ENCODE peak calls at places on chromosomes 7 and 10, in seven cellular contexts. I is endodermal cell, S is MM.1S, F is colonic mucosa, P is pancreas, B is adrenal gland, L is dorsolateral prefrontal cortex. U is an unnamed sample.

GRCh38 chr10:44044549-44044948 is 340.3 kb downstream of the CXCL12 start:
- DNase-seq in P (no peak), I (no peak), S (no peak), B (no peak), L (no peak), F (no peak), U (no peak)

GRCh38 chr7:42065942-42066341 is 171.1 kb downstream of the GLI3 start:
- DNase-seq in S (no peak), P (no peak), L (no peak), F (no peak), B (no peak), I (no peak), U (no peak)

GRCh38 chr10:60731134-60731883 is 47.0 kb upstream of the CDK1 start:
- DNase-seq in B (no peak), I (no peak), L (no peak), F (peak), P (no peak), S (peak), U (no peak)

GRCh38 chr7:93307943-93308342 is 75.8 kb downstream of the VPS50 start:
- DNase-seq in L (no peak), B (no peak), I (no peak), S (no peak), F (no peak), P (no peak), U (no peak)

GRCh38 chr7:151895695-151896485 is 19.0 kb upstream of the PRKAG2 start:
- DNase-seq in B (peak), P (no peak), I (peak), F (peak), S (no peak), L (peak), U (peak)

GRCh38 chr10:119368991-119369869 is 161.9 kb downstream of the GRK5 start:
- DNase-seq in L (no peak), S (no peak), F (no peak), I (no peak), P (peak), B (no peak), U (no peak)

GRCh38 chr10:110113670-110114337 is 93.6 kb upstream of the MXI1 start:
- DNase-seq in I (no peak), B (no peak), F (no peak), L (no peak), S (no peak), P (no peak), U (no peak)

GRCh38 chr10:132388901-132389630 is 7.9 kb upstream of the PWWP2B start:
- DNase-seq in I (peak), F (peak), B (peak), L (no peak), P (peak), S (no peak), U (peak)

GRCh38 chr10:13608246-13608853 is 21.6 kb downstream of the PRPF18 start:
- DNase-seq in I (peak), S (no peak), L (no peak), F (no peak), P (no peak), B (no peak), U (no peak)

GRCh38 chr7:31056775-31057346 is 4.8 kb downstream of the ADCYAP1R1 start:
- DNase-seq in L (no peak), F (no peak), B (no peak), P (no peak), S (no peak), I (peak), U (no peak)

GRCh38 chr7:142478479-142479220 is 220.8 kb upstream of the PRSS58 start:
- DNase-seq in P (no peak), B (no peak), I (peak), S (peak), F (peak), L (no peak), U (no peak)

GRCh38 chr7:117802660-117803059 is 70.6 kb downstream of the CTTNBP2 start:
- DNase-seq in P (no peak), B (no peak), I (no peak), F (no peak), L (no peak), S (no peak), U (no peak)

GRCh38 chr7:132142006-132142405 is 434.3 kb downstream of the PLXNA4 start:
- DNase-seq in F (no peak), S (no peak), P (no peak), I (no peak), B (no peak), L (no peak), U (no peak)

DNA sequence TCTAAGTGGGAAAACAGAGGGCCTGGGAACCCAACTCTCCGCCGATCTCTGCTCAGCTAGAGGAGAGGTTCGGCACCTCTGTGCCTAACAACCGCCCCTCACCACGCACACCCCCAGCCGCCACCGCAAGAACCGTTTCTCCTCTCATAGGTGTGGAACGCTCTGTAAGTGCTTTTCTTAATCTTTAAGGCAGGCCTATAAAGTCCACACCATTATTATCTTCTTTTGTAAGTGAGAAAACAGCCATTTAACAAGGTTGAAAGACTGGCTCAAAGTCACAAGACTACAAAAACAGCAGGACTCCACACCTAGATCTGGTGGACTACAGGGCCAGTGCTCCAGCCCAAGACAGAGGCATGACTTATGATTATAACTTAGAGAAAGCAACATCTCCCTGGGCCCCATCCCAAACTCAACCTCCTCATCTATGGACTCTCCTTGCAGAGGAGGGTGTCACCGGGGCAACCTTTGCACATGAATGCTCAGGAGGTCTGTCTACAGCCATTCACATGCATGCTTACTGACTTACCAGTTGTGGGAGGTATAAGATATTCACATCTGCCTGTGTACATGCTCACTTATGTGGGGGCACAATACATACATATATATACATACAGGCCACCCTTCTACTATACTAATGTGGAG is 7.9 kb upstream of the NKX2-3 start:
- DNase-seq in L (no peak), S (no peak), B (no peak), P (no peak), I (peak), F (no peak), U (no peak)
- H3K27ac ChIP-seq in L (no peak), S (no peak), B (no peak), P (no peak), I (no peak), F (peak), U (no peak)

GRCh38 chr7:52691257-52691656 is 344.2 kb upstream of the POM121L12 start:
- DNase-seq in L (no peak), F (no peak), I (no peak), P (no peak), B (no peak), S (no peak), U (no peak)
- H3K27ac ChIP-seq in L (no peak), F (no peak), I (no peak), P (no peak), B (no peak), S (no peak), U (no peak)

GRCh38 chr10:122154034-122154732 is 116.9 kb upstream of the BTBD16 start:
- DNase-seq in L (no peak), I (no peak), B (no peak), P (no peak), F (no peak), S (no peak), U (no peak)
- H3K27ac ChIP-seq in L (peak), I (no peak), B (peak), P (no peak), F (peak), S (no peak), U (no peak)

GRCh38 chr10:30456262-30456661 is 22.3 kb downstream of the MAP3K8 start:
- DNase-seq in F (peak), S (peak), B (no peak), L (no peak), P (no peak), I (no peak), U (no peak)

GRCh38 chr10:30459283-30459682 is 25.3 kb downstream of the MAP3K8 start:
- DNase-seq in I (no peak), S (no peak), L (peak), B (peak), F (peak), P (no peak), U (peak)

GRCh38 chr10:30455816-30456215 is 21.8 kb downstream of the MAP3K8 start:
- DNase-seq in P (no peak), B (no peak), I (no peak), S (peak), L (no peak), F (peak), U (no peak)

GRCh38 chr10:30454744-30455498 is 20.9 kb downstream of the MAP3K8 start:
- DNase-seq in F (peak), I (no peak), P (no peak), L (no peak), S (no peak), B (no peak), U (no peak)

DNA sequence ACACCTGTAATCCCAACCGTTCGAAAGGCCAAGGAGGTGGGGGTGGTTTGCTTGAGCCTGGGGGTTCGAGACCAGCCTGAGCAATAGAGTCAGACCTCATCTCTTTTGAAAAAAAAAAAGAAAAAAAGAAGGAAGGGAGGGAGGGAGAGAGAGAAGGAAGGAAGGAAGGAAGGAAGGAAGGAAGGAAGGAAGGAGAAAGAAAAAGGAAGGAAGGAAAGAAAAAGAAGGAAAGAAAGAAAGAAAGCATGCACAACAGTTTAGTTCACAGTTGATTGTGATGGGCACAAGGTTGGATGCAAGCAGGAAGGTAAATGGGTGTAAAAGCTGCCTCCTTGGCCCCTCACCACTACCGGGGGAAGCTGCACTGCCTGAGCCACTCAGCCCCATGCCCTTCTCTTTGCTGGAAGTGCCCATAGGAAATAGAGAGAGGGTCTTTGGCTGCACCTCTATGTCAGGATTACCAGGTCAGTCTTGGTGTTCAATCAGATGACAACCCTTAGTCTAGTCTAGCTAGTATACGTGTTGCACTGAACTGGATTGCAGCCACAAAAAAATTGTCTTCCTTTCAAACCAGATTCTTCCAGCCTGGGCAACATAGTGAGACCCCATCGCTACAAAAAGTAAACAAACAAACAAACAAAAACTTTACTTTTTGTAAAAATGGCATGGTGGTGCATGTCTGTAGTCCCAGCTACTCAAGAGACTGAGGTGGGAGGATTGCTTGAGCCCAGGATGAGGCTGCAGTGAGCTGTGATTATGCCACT is 20.0 kb downstream of the MAP3K8 start:
- DNase-seq in F (peak), B (no peak), P (no peak), I (no peak), S (no peak), L (no peak), U (no peak)
- H3K27ac ChIP-seq in F (peak), B (peak), P (peak), I (no peak), S (no peak), L (no peak), U (peak)

GRCh38 chr7:102169651-102170416 is 116.8 kb upstream of the SH2B2 start:
- DNase-seq in P (peak), I (no peak), S (no peak), B (no peak), F (no peak), L (no peak), U (no peak)

GRCh38 chr7:102167254-102167653 is 119.4 kb upstream of the SH2B2 start:
- DNase-seq in I (no peak), P (no peak), S (no peak), B (no peak), F (no peak), L (no peak), U (no peak)

GRCh38 chr7:102173669-102174068 is 113.0 kb upstream of the SH2B2 start:
- DNase-seq in L (no peak), S (no peak), P (no peak), I (no peak), F (no peak), B (no peak), U (no peak)

GRCh38 chr7:102175423-102176170 is 111.1 kb upstream of the SH2B2 start:
- DNase-seq in I (no peak), L (peak), S (no peak), F (no peak), P (no peak), B (no peak), U (no peak)

GRCh38 chr7:102170417-102170970 is 116.2 kb upstream of the SH2B2 start:
- DNase-seq in P (no peak), L (no peak), F (no peak), B (no peak), S (no peak), I (no peak), U (no peak)
- H3K27ac ChIP-seq in P (peak), L (peak), F (no peak), B (peak), S (no peak), I (peak), U (no peak)

U was measured in right lobe of liver.